ENCODE peak calls at places on chromosomes 3 and 15, in six cellular contexts. W is NT2/D1, S is NCI-H1694 treated with DMSO at 0.1 percent for 48 hours, D is T-helper 2 cell, Q is GM10248, L is K562. M is an unnamed sample.

GRCh38 chr3:120171134-120171863 is 77.1 kb upstream of the GSK3B start:
- DNase-seq in W (no peak), S (no peak), D (no peak), Q (no peak), L (no peak), M (no peak)

GRCh38 chr3:76324101-76324500 is 538.8 kb upstream of the ZNF717 start:
- DNase-seq in W (no peak), S (no peak), D (no peak), Q (no peak), L (no peak), M (no peak)

GRCh38 chr3:129593595-129594339 is 12.7 kb downstream of the PLXND1 start:
- DNase-seq in W (no peak), S (peak), D (no peak), Q (no peak), L (no peak), M (peak)

GRCh38 chr3:18740631-18741583 is 315.8 kb upstream of the SATB1 start:
- DNase-seq in W (no peak), S (no peak), D (peak), Q (peak), L (no peak), M (peak)

GRCh38 chr15:74958320-74958907 is 1.8 kb upstream of the RPP25 start:
- DNase-seq in W (peak), S (peak), D (no peak), Q (no peak), L (no peak), M (no peak)

GRCh38 chr3:177597325-177598109 is 400.2 kb upstream of the TBL1XR1 start:
- DNase-seq in W (no peak), S (peak), D (no peak), Q (peak), L (peak), M (no peak)

GRCh38 chr3:177463863-177464262 is 266.6 kb upstream of the TBL1XR1 start:
- DNase-seq in W (peak), S (no peak), D (no peak), Q (no peak), L (no peak), M (no peak)

GRCh38 chr3:157276801-157277200 is 116.9 kb upstream of the CCNL1 start:
- DNase-seq in W (no peak), S (no peak), D (no peak), Q (no peak), L (no peak), M (no peak)

GRCh38 chr3:177069514-177070329 is 127.6 kb downstream of the TBL1XR1 start:
- DNase-seq in W (no peak), S (no peak), D (no peak), Q (no peak), L (no peak), M (no peak)

M was measured in effector CD8-positive, alpha-beta T cell.